ENCODE peak calls at places on chromosomes 7 and 10, in six cellular contexts. One of them, this sample, is unnamed.

GRCh38 chr10:89829887-89830269 is 128.5 kb downstream of the KIF20B start:
- DNase-seq in cardiac muscle cell: no peak
- DNase-seq in ascending aorta: no peak
- DNase-seq in mucosa of descending colon: no peak
- DNase-seq in neural progenitor cell: no peak
- DNase-seq in spleen: no peak
- DNase-seq in this sample: no peak

GRCh38 chr10:25338271-25338670 is 163.5 kb downstream of the GPR158 start:
- DNase-seq in cardiac muscle cell: no peak
- DNase-seq in ascending aorta: no peak
- DNase-seq in mucosa of descending colon: no peak
- DNase-seq in neural progenitor cell: no peak
- DNase-seq in spleen: no peak
- DNase-seq in this sample: no peak

GRCh38 chr10:73244866-73245477 is 2.1 kb downstream of the DNAJC9 start:
- DNase-seq in cardiac muscle cell: no peak
- DNase-seq in ascending aorta: no peak
- DNase-seq in mucosa of descending colon: no peak
- DNase-seq in neural progenitor cell: no peak
- DNase-seq in spleen: no peak
- DNase-seq in this sample: no peak

GRCh38 chr10:97498841-97499560 is at the start of gene UBTD1:
- DNase-seq in cardiac muscle cell: peak; percentile 60
- DNase-seq in ascending aorta: peak; percentile 80
- DNase-seq in mucosa of descending colon: peak; percentile 79
- DNase-seq in neural progenitor cell: peak; percentile 78
- DNase-seq in spleen: no peak
- DNase-seq in this sample: no peak

GRCh38 chr10:22874189-22874854 is 53.5 kb upstream of the ARMC3 start:
- DNase-seq in cardiac muscle cell: no peak
- DNase-seq in ascending aorta: no peak
- DNase-seq in mucosa of descending colon: no peak
- DNase-seq in neural progenitor cell: peak; percentile 67
- DNase-seq in spleen: no peak
- DNase-seq in this sample: no peak

GRCh38 chr10:70816220-70816894 is 609 bp downstream of the SGPL1 start:
- DNase-seq in cardiac muscle cell: peak; percentile 84
- DNase-seq in ascending aorta: peak; percentile 82
- DNase-seq in mucosa of descending colon: peak; percentile 74
- DNase-seq in neural progenitor cell: peak; percentile 85
- DNase-seq in spleen: peak; percentile 89
- DNase-seq in this sample: no peak

GRCh38 chr7:39130740-39131538 is 153.2 kb downstream of the POU6F2 start:
- DNase-seq in cardiac muscle cell: no peak
- DNase-seq in ascending aorta: no peak
- DNase-seq in mucosa of descending colon: no peak
- DNase-seq in neural progenitor cell: peak; percentile 36
- DNase-seq in spleen: no peak
- DNase-seq in this sample: no peak

GRCh38 chr7:76338298-76339084 is 20.3 kb downstream of the YWHAG start:
- DNase-seq in cardiac muscle cell: no peak
- DNase-seq in ascending aorta: no peak
- DNase-seq in mucosa of descending colon: no peak
- DNase-seq in neural progenitor cell: no peak
- DNase-seq in spleen: no peak
- DNase-seq in this sample: no peak

GRCh38 chr10:3145366-3145765 is 27.2 kb downstream of the PITRM1 start:
- DNase-seq in cardiac muscle cell: no peak
- DNase-seq in ascending aorta: no peak
- DNase-seq in mucosa of descending colon: no peak
- DNase-seq in neural progenitor cell: no peak
- DNase-seq in spleen: no peak
- DNase-seq in this sample: no peak

GRCh38 chr10:107915277-107915634 is 750.8 kb upstream of the SORCS1 start:
- DNase-seq in cardiac muscle cell: no peak
- DNase-seq in ascending aorta: no peak
- DNase-seq in mucosa of descending colon: no peak
- DNase-seq in neural progenitor cell: peak; percentile 34
- DNase-seq in spleen: no peak
- DNase-seq in this sample: no peak

GRCh38 chr7:27140108-27140842 is 3.2 kb downstream of the HOXA5 start:
- DNase-seq in cardiac muscle cell: no peak
- DNase-seq in ascending aorta: no peak
- DNase-seq in mucosa of descending colon: no peak
- DNase-seq in neural progenitor cell: no peak
- DNase-seq in spleen: no peak
- DNase-seq in this sample: no peak

GRCh38 chr10:34627331-34627730 is 187.8 kb downstream of the PARD3 start:
- DNase-seq in cardiac muscle cell: no peak
- DNase-seq in ascending aorta: no peak
- DNase-seq in mucosa of descending colon: no peak
- DNase-seq in neural progenitor cell: no peak
- DNase-seq in spleen: no peak
- DNase-seq in this sample: no peak

GRCh38 chr10:69383485-69384089 is 33.1 kb downstream of the TACR2 start:
- DNase-seq in cardiac muscle cell: no peak
- DNase-seq in ascending aorta: no peak
- DNase-seq in mucosa of descending colon: no peak
- DNase-seq in neural progenitor cell: no peak
- DNase-seq in spleen: no peak
- DNase-seq in this sample: no peak

GRCh38 chr7:43781726-43782607 is 23.5 kb downstream of the BLVRA start:
- DNase-seq in cardiac muscle cell: no peak
- DNase-seq in ascending aorta: no peak
- DNase-seq in mucosa of descending colon: no peak
- DNase-seq in neural progenitor cell: no peak
- DNase-seq in spleen: no peak
- DNase-seq in this sample: no peak

GRCh38 chr10:97781541-97782331 is 9.9 kb upstream of the SFRP5 start:
- DNase-seq in cardiac muscle cell: no peak
- DNase-seq in ascending aorta: no peak
- DNase-seq in mucosa of descending colon: no peak
- DNase-seq in neural progenitor cell: no peak
- DNase-seq in spleen: no peak
- DNase-seq in this sample: no peak

GRCh38 chr10:123995082-123995460 is 98.3 kb downstream of the CHST15 start:
- DNase-seq in cardiac muscle cell: no peak
- DNase-seq in ascending aorta: no peak
- DNase-seq in mucosa of descending colon: no peak
- DNase-seq in neural progenitor cell: no peak
- DNase-seq in spleen: peak; percentile 78
- DNase-seq in this sample: no peak

GRCh38 chr7:137404918-137405317 is 61.4 kb upstream of the PTN start:
- DNase-seq in cardiac muscle cell: no peak
- DNase-seq in ascending aorta: no peak
- DNase-seq in mucosa of descending colon: no peak
- DNase-seq in neural progenitor cell: no peak
- DNase-seq in spleen: no peak
- DNase-seq in this sample: no peak

GRCh38 chr7:451255-452229 is 68.1 kb downstream of the PDGFA start:
- DNase-seq in cardiac muscle cell: no peak
- DNase-seq in ascending aorta: no peak
- DNase-seq in mucosa of descending colon: peak; percentile 38
- DNase-seq in neural progenitor cell: peak; percentile 70
- DNase-seq in spleen: no peak
- DNase-seq in this sample: no peak

GRCh38 chr7:32507416-32507815 is 12.1 kb downstream of the AVL9 start:
- DNase-seq in cardiac muscle cell: no peak
- DNase-seq in ascending aorta: no peak
- DNase-seq in mucosa of descending colon: no peak
- DNase-seq in neural progenitor cell: no peak
- DNase-seq in spleen: no peak
- DNase-seq in this sample: no peak

GRCh38 chr7:2000801-2001321 is 231.9 kb downstream of the MAD1L1 start:
- DNase-seq in cardiac muscle cell: no peak
- DNase-seq in ascending aorta: peak; percentile 46
- DNase-seq in mucosa of descending colon: peak; percentile 44
- DNase-seq in neural progenitor cell: no peak
- DNase-seq in spleen: peak; percentile 81
- DNase-seq in this sample: no peak

GRCh38 chr7:12637328-12637727 is 50.1 kb upstream of the ARL4A start:
- DNase-seq in cardiac muscle cell: no peak
- DNase-seq in ascending aorta: no peak
- DNase-seq in mucosa of descending colon: no peak
- DNase-seq in neural progenitor cell: no peak
- DNase-seq in spleen: no peak
- DNase-seq in this sample: no peak

GRCh38 chr10:31353574-31353973 is 34.6 kb downstream of the ZEB1 start:
- DNase-seq in cardiac muscle cell: no peak
- DNase-seq in ascending aorta: no peak
- DNase-seq in mucosa of descending colon: no peak
- DNase-seq in neural progenitor cell: no peak
- DNase-seq in spleen: no peak
- DNase-seq in this sample: no peak

GRCh38 chr10:80411267-80411668 is 2.9 kb downstream of the PRXL2A start:
- DNase-seq in cardiac muscle cell: peak; percentile 31
- DNase-seq in ascending aorta: no peak
- DNase-seq in mucosa of descending colon: no peak
- DNase-seq in neural progenitor cell: no peak
- DNase-seq in spleen: no peak
- DNase-seq in this sample: no peak

GRCh38 chr7:42611961-42612360 is 299.9 kb downstream of the C7orf25 start:
- DNase-seq in cardiac muscle cell: no peak
- DNase-seq in ascending aorta: no peak
- DNase-seq in mucosa of descending colon: no peak
- DNase-seq in neural progenitor cell: no peak
- DNase-seq in spleen: no peak
- DNase-seq in this sample: no peak

GRCh38 chr10:6401562-6402348 is 178.3 kb downstream of the PRKCQ start:
- DNase-seq in cardiac muscle cell: peak; percentile 89
- DNase-seq in ascending aorta: peak; percentile 88
- DNase-seq in mucosa of descending colon: peak; percentile 67
- DNase-seq in neural progenitor cell: peak; percentile 92
- DNase-seq in spleen: peak; percentile 85
- DNase-seq in this sample: no peak

GRCh38 chr10:84140036-84140379 is 699 bp downstream of the GHITM start:
- DNase-seq in cardiac muscle cell: peak; percentile 9
- DNase-seq in ascending aorta: peak; percentile 64
- DNase-seq in mucosa of descending colon: no peak
- DNase-seq in neural progenitor cell: peak; percentile 15
- DNase-seq in spleen: peak; percentile 78
- DNase-seq in this sample: no peak

GRCh38 chr10:122688293-122688989 is 11.2 kb downstream of the C10orf120 start:
- DNase-seq in cardiac muscle cell: peak; percentile 42
- DNase-seq in ascending aorta: peak; percentile 65
- DNase-seq in mucosa of descending colon: no peak
- DNase-seq in neural progenitor cell: no peak
- DNase-seq in spleen: no peak
- DNase-seq in this sample: no peak

GRCh38 chr10:122692744-122693143 is 6.9 kb downstream of the C10orf120 start:
- DNase-seq in cardiac muscle cell: no peak
- DNase-seq in ascending aorta: no peak
- DNase-seq in mucosa of descending colon: no peak
- DNase-seq in neural progenitor cell: no peak
- DNase-seq in spleen: no peak
- DNase-seq in this sample: no peak

GRCh38 chr10:122689146-122689807 is 10.4 kb downstream of the C10orf120 start:
- DNase-seq in cardiac muscle cell: no peak
- DNase-seq in ascending aorta: no peak
- DNase-seq in mucosa of descending colon: no peak
- DNase-seq in neural progenitor cell: no peak
- DNase-seq in spleen: no peak
- DNase-seq in this sample: no peak
- H3K4me1 ChIP-seq in cardiac muscle cell: peaks cover 9% of the 10 kb centered on the region
- H3K4me1 ChIP-seq in ascending aorta: peaks cover 5% of the 10 kb centered on the region
- H3K4me1 ChIP-seq in mucosa of descending colon: no peaks in the 10 kb centered on the region
- H3K4me1 ChIP-seq in neural progenitor cell: no peaks in the 10 kb centered on the region
- H3K4me1 ChIP-seq in spleen: no peaks in the 10 kb centered on the region
- H3K4me1 ChIP-seq in this sample: no peaks in the 10 kb centered on the region

DNA sequence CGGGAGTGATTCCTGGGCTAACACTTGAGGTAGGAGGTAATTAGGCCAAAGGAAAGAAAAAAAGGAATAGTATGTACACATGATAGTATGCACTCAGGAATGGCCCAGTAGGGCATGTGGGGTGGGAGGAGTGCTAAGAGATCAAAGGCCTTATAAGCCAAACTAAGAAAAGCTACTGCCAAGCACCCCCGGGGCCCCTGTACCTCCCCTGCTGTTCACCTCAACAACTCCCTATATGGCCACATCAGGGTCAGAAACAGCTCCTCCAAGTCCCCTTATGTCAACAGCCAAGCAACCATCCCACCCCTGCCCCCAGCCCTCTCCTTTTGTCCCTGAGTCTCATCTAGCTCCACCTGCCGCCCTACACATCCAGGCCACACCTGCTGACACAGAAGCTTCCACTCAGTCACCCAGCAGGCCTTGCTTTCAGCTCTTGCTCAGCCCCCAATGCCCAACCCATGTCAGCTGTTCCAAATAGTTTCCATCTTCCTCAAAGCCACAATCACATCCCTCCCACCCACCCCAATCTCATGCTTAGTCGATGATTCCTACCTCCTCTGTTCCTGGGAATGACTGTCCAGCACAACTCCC is 80.2 kb downstream of the SORBS1 start:
- DNase-seq in cardiac muscle cell: peak; percentile 42
- DNase-seq in ascending aorta: no peak
- DNase-seq in mucosa of descending colon: no peak
- DNase-seq in neural progenitor cell: no peak
- DNase-seq in spleen: no peak
- DNase-seq in this sample: no peak
- H3K4me1 ChIP-seq in cardiac muscle cell: peaks cover 50% of the 10 kb centered on the region
- H3K4me1 ChIP-seq in ascending aorta: peaks cover 88% of the 10 kb centered on the region
- H3K4me1 ChIP-seq in mucosa of descending colon: peaks cover 25% of the 10 kb centered on the region
- H3K4me1 ChIP-seq in neural progenitor cell: peaks cover 19% of the 10 kb centered on the region
- H3K4me1 ChIP-seq in spleen: no peaks in the 10 kb centered on the region
- H3K4me1 ChIP-seq in this sample: peaks cover 22% of the 10 kb centered on the region

DNA sequence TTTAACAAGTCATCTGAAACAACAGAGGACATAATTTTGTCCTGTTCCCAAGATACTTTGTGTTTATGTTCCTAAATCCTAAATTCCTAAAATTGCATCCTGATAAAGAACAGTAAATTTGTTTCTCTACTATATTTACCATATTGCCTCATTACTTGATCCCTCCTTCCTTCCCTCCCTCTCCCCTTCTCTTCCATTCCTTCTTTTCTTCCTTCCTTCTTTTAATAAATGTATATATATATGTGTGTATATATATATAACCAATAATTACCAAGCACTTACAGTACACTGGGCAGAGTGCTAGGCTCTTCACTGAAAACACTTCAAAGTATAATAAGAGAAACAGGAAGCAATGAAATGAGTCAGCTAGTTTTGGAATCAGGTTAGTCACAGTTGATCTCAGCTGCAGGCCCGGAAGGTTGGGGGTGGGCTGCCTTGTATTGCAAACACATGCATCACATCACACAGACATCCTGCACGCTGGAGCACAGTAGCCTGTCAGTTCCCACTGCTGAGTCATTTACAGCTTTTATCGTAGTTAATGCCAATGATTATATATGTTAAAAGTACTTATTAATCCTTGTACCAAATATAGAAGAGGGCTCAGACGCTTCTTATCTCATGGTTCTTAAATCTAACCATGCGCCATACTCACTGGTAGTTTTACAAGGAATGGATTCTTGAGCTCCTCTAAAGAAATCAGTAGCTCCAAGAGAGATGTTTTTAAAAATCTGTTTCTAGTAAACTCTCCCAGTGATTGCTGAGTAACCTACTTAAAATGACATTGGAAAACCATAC is 551.7 kb downstream of the GRM8 start:
- DNase-seq in cardiac muscle cell: peak; percentile 59
- DNase-seq in ascending aorta: no peak
- DNase-seq in mucosa of descending colon: peak; percentile 66
- DNase-seq in neural progenitor cell: peak; percentile 20
- DNase-seq in spleen: peak; percentile 84
- DNase-seq in this sample: no peak
- H3K4me1 ChIP-seq in cardiac muscle cell: peaks cover 4% of the 10 kb centered on the region
- H3K4me1 ChIP-seq in ascending aorta: no peaks in the 10 kb centered on the region
- H3K4me1 ChIP-seq in mucosa of descending colon: no peaks in the 10 kb centered on the region
- H3K4me1 ChIP-seq in neural progenitor cell: no peaks in the 10 kb centered on the region
- H3K4me1 ChIP-seq in spleen: no peaks in the 10 kb centered on the region
- H3K4me1 ChIP-seq in this sample: no peaks in the 10 kb centered on the region

GRCh38 chr7:90760892-90761291 is 164.8 kb downstream of the CDK14 start:
- DNase-seq in cardiac muscle cell: no peak
- DNase-seq in ascending aorta: no peak
- DNase-seq in mucosa of descending colon: no peak
- DNase-seq in neural progenitor cell: no peak
- DNase-seq in spleen: no peak
- DNase-seq in this sample: no peak
- H3K4me1 ChIP-seq in cardiac muscle cell: peaks cover 12% of the 10 kb centered on the region
- H3K4me1 ChIP-seq in ascending aorta: no peaks in the 10 kb centered on the region
- H3K4me1 ChIP-seq in mucosa of descending colon: no peaks in the 10 kb centered on the region
- H3K4me1 ChIP-seq in neural progenitor cell: peaks cover 51% of the 10 kb centered on the region
- H3K4me1 ChIP-seq in spleen: no peaks in the 10 kb centered on the region
- H3K4me1 ChIP-seq in this sample: no peaks in the 10 kb centered on the region